ENCODE peak calls at places on chromosome 19, in five cellular contexts. X, V, G, R and H are unnamed samples.
A peak's percentile ranks its signal among the peaks of the same experiment; 100 is the strongest.

GRCh38 chr19:41341669-41342490 is 11.8 kb downstream of the TGFB1 start:
- DNase-seq in R (no peak), V (no peak), X (no peak), G (no peak), H (no peak)

GRCh38 chr19:35207391-35207871 is 21.1 kb downstream of the FAM187B start:
- DNase-seq in V (peak; percentile 46), R (no peak), G (no peak), X (no peak), H (no peak)

GRCh38 chr19:14091086-14091884 is 734 bp upstream of the SAMD1 start:
- DNase-seq in R (peak; percentile 79), V (peak; percentile 50), G (peak; percentile 71), X (no peak), H (no peak)

GRCh38 chr19:41000310-41000737 is 9.2 kb downstream of the CYP2B6 start:
- DNase-seq in G (no peak), V (no peak), X (no peak), R (no peak), H (peak; percentile 73)

GRCh38 chr19:54535601-54536000 is 33.0 kb downstream of the LAIR2 start:
- DNase-seq in G (no peak), X (no peak), V (no peak), R (no peak), H (no peak)

GRCh38 chr19:48608798-48609263 is 2.3 kb downstream of the SPACA4 start:
- DNase-seq in R (peak; percentile 70), X (no peak), V (peak; percentile 32), G (peak; percentile 62), H (peak; percentile 66)

GRCh38 chr19:55647732-55648656 is at the start of gene CCDC106:
- DNase-seq in R (peak; percentile 49), X (no peak), G (no peak), V (peak; percentile 64), H (no peak)

GRCh38 chr19:455031-455705 is 5.7 kb downstream of the SHC2 start:
- DNase-seq in V (no peak), G (no peak), X (no peak), R (no peak), H (no peak)

GRCh38 chr19:18742324-18742723 is 48.8 kb downstream of the COMP start:
- DNase-seq in V (no peak), R (no peak), X (no peak), G (no peak), H (no peak)

GRCh38 chr19:17553256-17553655 is 2.2 kb upstream of the COLGALT1 start:
- DNase-seq in R (no peak), V (no peak), X (peak; percentile 76), G (no peak), H (no peak)

GRCh38 chr19:18259848-18260247 is 14.4 kb downstream of the IQCN start:
- DNase-seq in R (no peak), G (no peak), X (no peak), V (no peak), H (no peak)

GRCh38 chr19:41302624-41303351 is 7.2 kb upstream of the CCDC97 start:
- DNase-seq in X (no peak), V (peak; percentile 59), R (peak; percentile 93), G (no peak), H (no peak)

GRCh38 chr19:48029431-48029830 is 14.4 kb downstream of the CABP5 start:
- DNase-seq in V (no peak), X (no peak), R (no peak), G (no peak), H (no peak)

GRCh38 chr19:2097330-2098327 is 914 bp downstream of the IZUMO4 start:
- DNase-seq in X (no peak), R (peak; percentile 82), V (peak; percentile 65), G (no peak), H (no peak)

GRCh38 chr19:19662866-19663291 is 597 bp downstream of the ATP13A1 start:
- DNase-seq in X (no peak), V (no peak), G (no peak), R (no peak), H (no peak)